ENCODE peak calls at places on chromosome 18, in five cellular contexts. One of them, this sample, is unnamed.

GRCh38 chr18:46174317-46175039 is 70.3 kb downstream of the HAUS1 start:
- DNase-seq in HCT116: no peak
- DNase-seq in OCI-LY7: peak; percentile 70
- DNase-seq in mesendoderm: peak; percentile 71
- DNase-seq in mammary epithelial cell: peak; percentile 44
- DNase-seq in this sample: no peak

GRCh38 chr18:49098386-49098785 is 147.6 kb upstream of the SMAD7 start:
- DNase-seq in mammary epithelial cell: no peak
- DNase-seq in OCI-LY7: no peak
- DNase-seq in HCT116: no peak
- DNase-seq in mesendoderm: peak; percentile 10
- DNase-seq in this sample: no peak

GRCh38 chr18:3367491-3368091 is 82.4 kb upstream of the TGIF1 start:
- DNase-seq in OCI-LY7: no peak
- DNase-seq in mammary epithelial cell: peak; percentile 77
- DNase-seq in mesendoderm: no peak
- DNase-seq in HCT116: no peak
- DNase-seq in this sample: peak; percentile 69

GRCh38 chr18:79845164-79845563 is 47.4 kb downstream of the KCNG2 start:
- DNase-seq in OCI-LY7: no peak
- DNase-seq in HCT116: no peak
- DNase-seq in mesendoderm: no peak
- DNase-seq in mammary epithelial cell: no peak
- DNase-seq in this sample: no peak

GRCh38 chr18:78087338-78087737 is 837.7 kb downstream of the GALR1 start:
- DNase-seq in mammary epithelial cell: no peak
- DNase-seq in OCI-LY7: no peak
- DNase-seq in mesendoderm: no peak
- DNase-seq in HCT116: no peak
- DNase-seq in this sample: no peak

GRCh38 chr18:13137041-13137938 is 81.3 kb upstream of the LDLRAD4 start:
- DNase-seq in mesendoderm: no peak
- DNase-seq in OCI-LY7: no peak
- DNase-seq in mammary epithelial cell: no peak
- DNase-seq in HCT116: no peak
- DNase-seq in this sample: no peak

GRCh38 chr18:25662247-25662646 is 310.3 kb upstream of the ZNF521 start:
- DNase-seq in mammary epithelial cell: no peak
- DNase-seq in OCI-LY7: no peak
- DNase-seq in HCT116: no peak
- DNase-seq in mesendoderm: no peak
- DNase-seq in this sample: no peak

GRCh38 chr18:6069539-6069938 is 174.2 kb upstream of the TMEM200C start:
- DNase-seq in HCT116: no peak
- DNase-seq in mammary epithelial cell: no peak
- DNase-seq in OCI-LY7: no peak
- DNase-seq in mesendoderm: no peak
- DNase-seq in this sample: no peak

GRCh38 chr18:58766164-58766563 is 94.9 kb downstream of the MALT1 start:
- DNase-seq in OCI-LY7: no peak
- DNase-seq in HCT116: no peak
- DNase-seq in mesendoderm: no peak
- DNase-seq in mammary epithelial cell: no peak
- DNase-seq in this sample: no peak

GRCh38 chr18:67417864-67418523 is 98.5 kb downstream of the DSEL start:
- DNase-seq in OCI-LY7: no peak
- DNase-seq in mammary epithelial cell: peak; percentile 14
- DNase-seq in HCT116: no peak
- DNase-seq in mesendoderm: no peak
- DNase-seq in this sample: no peak

GRCh38 chr18:70047931-70048603 is 100.4 kb upstream of the CD226 start:
- DNase-seq in mammary epithelial cell: peak; percentile 83
- DNase-seq in mesendoderm: no peak
- DNase-seq in HCT116: no peak
- DNase-seq in OCI-LY7: no peak
- DNase-seq in this sample: no peak

GRCh38 chr18:13562494-13563029 is 163.8 kb downstream of the FAM210A start:
- DNase-seq in HCT116: no peak
- DNase-seq in mesendoderm: no peak
- DNase-seq in mammary epithelial cell: no peak
- DNase-seq in OCI-LY7: peak; percentile 37
- DNase-seq in this sample: no peak

GRCh38 chr18:23479829-23480505 is 23.3 kb upstream of the RMC1 start:
- DNase-seq in OCI-LY7: peak; percentile 48
- DNase-seq in mammary epithelial cell: no peak
- DNase-seq in mesendoderm: no peak
- DNase-seq in HCT116: no peak
- DNase-seq in this sample: no peak
- H3K4me2 ChIP-seq in OCI-LY7: peak overlapping the region; percentile 35
- H3K4me2 ChIP-seq in mammary epithelial cell: no peak overlapping the region
- H3K4me2 ChIP-seq in mesendoderm: no peak overlapping the region
- H3K4me2 ChIP-seq in HCT116: no peak overlapping the region
- H3K4me2 ChIP-seq in this sample: no peak overlapping the region

DNA sequence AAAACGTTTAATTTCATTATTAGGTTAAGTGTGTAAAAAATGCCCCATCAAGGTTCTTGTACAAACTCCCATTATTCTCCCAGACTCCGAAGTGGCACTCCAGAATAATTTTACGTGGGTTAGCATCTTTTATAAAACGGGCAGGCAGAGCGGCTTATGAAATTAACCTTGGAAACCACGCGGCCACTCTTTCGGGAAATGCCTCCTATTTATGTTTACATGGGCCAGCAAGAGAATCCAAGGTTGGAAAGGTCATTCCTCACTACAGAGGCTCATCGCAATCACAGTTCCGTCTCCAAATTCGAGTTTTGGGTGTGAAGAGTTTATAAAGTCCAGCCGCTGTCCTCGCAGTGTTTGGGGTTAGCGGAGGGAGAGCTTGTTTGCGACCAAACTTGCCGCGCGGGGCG is 1.2 kb upstream of the IMPA2 start:
- DNase-seq in mammary epithelial cell: no peak
- DNase-seq in OCI-LY7: no peak
- DNase-seq in mesendoderm: no peak
- DNase-seq in HCT116: no peak
- DNase-seq in this sample: no peak
- H3K4me2 ChIP-seq in mammary epithelial cell: peak overlapping the region; percentile 97
- H3K4me2 ChIP-seq in OCI-LY7: peak overlapping the region; percentile 90
- H3K4me2 ChIP-seq in mesendoderm: peak overlapping the region; percentile 56
- H3K4me2 ChIP-seq in HCT116: peak overlapping the region; percentile 86
- H3K4me2 ChIP-seq in this sample: peak overlapping the region; percentile 88

DNA sequence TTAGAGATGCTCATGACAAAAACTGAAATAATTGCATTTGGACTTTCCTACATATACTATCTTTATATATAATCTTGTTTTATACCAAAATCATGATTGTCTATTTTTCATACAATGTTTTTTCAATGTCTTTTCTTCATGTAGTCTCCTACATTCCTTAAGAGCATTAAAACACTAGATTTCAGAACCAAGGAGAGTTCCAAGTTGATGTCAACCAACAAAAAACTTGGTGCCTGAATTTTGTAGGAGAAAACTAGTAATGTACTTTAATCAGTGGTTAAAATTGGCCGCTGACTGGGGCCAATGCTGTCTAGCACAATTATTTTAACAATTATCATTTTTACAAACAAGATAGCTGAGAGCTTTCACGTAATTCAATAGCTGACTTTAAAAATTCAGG is 678.8 kb downstream of the DCC start:
- DNase-seq in mesendoderm: peak; percentile 30
- DNase-seq in HCT116: no peak
- DNase-seq in OCI-LY7: no peak
- DNase-seq in mammary epithelial cell: no peak
- DNase-seq in this sample: no peak
- H3K4me2 ChIP-seq in mesendoderm: no peak overlapping the region
- H3K4me2 ChIP-seq in HCT116: no peak overlapping the region
- H3K4me2 ChIP-seq in OCI-LY7: no peak overlapping the region
- H3K4me2 ChIP-seq in mammary epithelial cell: no peak overlapping the region
- H3K4me2 ChIP-seq in this sample: no peak overlapping the region

GRCh38 chr18:9175115-9175514 is 38.5 kb downstream of the ANKRD12 start:
- DNase-seq in HCT116: no peak
- DNase-seq in mesendoderm: no peak
- DNase-seq in mammary epithelial cell: no peak
- DNase-seq in OCI-LY7: no peak
- DNase-seq in this sample: no peak
- H3K4me2 ChIP-seq in HCT116: no peak overlapping the region
- H3K4me2 ChIP-seq in mesendoderm: no peak overlapping the region
- H3K4me2 ChIP-seq in mammary epithelial cell: no peak overlapping the region
- H3K4me2 ChIP-seq in OCI-LY7: no peak overlapping the region
- H3K4me2 ChIP-seq in this sample: no peak overlapping the region

GRCh38 chr18:63071566-63072175 is 247.9 kb downstream of the BCL2 start:
- DNase-seq in HCT116: no peak
- DNase-seq in mammary epithelial cell: no peak
- DNase-seq in mesendoderm: no peak
- DNase-seq in OCI-LY7: no peak
- DNase-seq in this sample: peak; percentile 88

GRCh38 chr18:63073481-63073880 is 246.1 kb downstream of the BCL2 start:
- DNase-seq in HCT116: no peak
- DNase-seq in OCI-LY7: peak; percentile 1
- DNase-seq in mammary epithelial cell: no peak
- DNase-seq in mesendoderm: no peak
- DNase-seq in this sample: no peak

GRCh38 chr18:63078471-63078870 is 241.1 kb downstream of the BCL2 start:
- DNase-seq in mammary epithelial cell: no peak
- DNase-seq in mesendoderm: no peak
- DNase-seq in HCT116: no peak
- DNase-seq in OCI-LY7: no peak
- DNase-seq in this sample: no peak

GRCh38 chr18:63070750-63071502 is 248.6 kb downstream of the BCL2 start:
- DNase-seq in HCT116: no peak
- DNase-seq in OCI-LY7: no peak
- DNase-seq in mammary epithelial cell: no peak
- DNase-seq in mesendoderm: no peak
- DNase-seq in this sample: peak; percentile 66

GRCh38 chr18:63074987-63075404 is 244.6 kb downstream of the BCL2 start:
- DNase-seq in mesendoderm: peak; percentile 84
- DNase-seq in HCT116: peak; percentile 28
- DNase-seq in OCI-LY7: no peak
- DNase-seq in mammary epithelial cell: peak; percentile 46
- DNase-seq in this sample: peak; percentile 63
- H3K4me2 ChIP-seq in mesendoderm: peak overlapping the region; percentile 47
- H3K4me2 ChIP-seq in HCT116: peak overlapping the region; percentile 83
- H3K4me2 ChIP-seq in OCI-LY7: no peak overlapping the region
- H3K4me2 ChIP-seq in mammary epithelial cell: peak overlapping the region; percentile 88
- H3K4me2 ChIP-seq in this sample: peak overlapping the region; percentile 73

DNA sequence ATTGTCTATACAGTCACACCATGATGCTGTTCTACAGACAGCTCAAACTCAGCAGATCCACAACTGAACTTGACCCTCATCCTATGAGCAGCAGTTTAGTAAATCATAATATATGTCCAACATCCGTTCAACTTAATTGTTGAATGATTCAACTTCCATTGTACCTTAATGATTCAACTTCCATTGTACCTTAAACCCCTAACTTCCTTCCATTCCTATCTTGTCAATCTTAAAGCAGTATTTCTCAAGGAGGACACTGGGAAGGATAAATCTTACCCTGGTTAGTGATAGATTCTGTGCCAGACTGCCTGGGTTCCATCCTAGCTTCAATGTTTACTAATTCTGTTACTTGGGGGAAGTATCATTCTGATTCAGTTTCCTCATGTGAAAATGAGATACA is 60.1 kb downstream of the PIGN start:
- DNase-seq in mesendoderm: no peak
- DNase-seq in HCT116: no peak
- DNase-seq in mammary epithelial cell: no peak
- DNase-seq in OCI-LY7: no peak
- DNase-seq in this sample: no peak
- H3K4me2 ChIP-seq in mesendoderm: no peak overlapping the region
- H3K4me2 ChIP-seq in HCT116: no peak overlapping the region
- H3K4me2 ChIP-seq in mammary epithelial cell: no peak overlapping the region
- H3K4me2 ChIP-seq in OCI-LY7: no peak overlapping the region
- H3K4me2 ChIP-seq in this sample: no peak overlapping the region

GRCh38 chr18:55111271-55111670 is 152.0 kb upstream of the CCDC68 start:
- DNase-seq in mammary epithelial cell: no peak
- DNase-seq in OCI-LY7: no peak
- DNase-seq in mesendoderm: no peak
- DNase-seq in HCT116: no peak
- DNase-seq in this sample: no peak
- H3K4me2 ChIP-seq in mammary epithelial cell: no peak overlapping the region
- H3K4me2 ChIP-seq in OCI-LY7: no peak overlapping the region
- H3K4me2 ChIP-seq in mesendoderm: no peak overlapping the region
- H3K4me2 ChIP-seq in HCT116: no peak overlapping the region
- H3K4me2 ChIP-seq in this sample: no peak overlapping the region

DNA sequence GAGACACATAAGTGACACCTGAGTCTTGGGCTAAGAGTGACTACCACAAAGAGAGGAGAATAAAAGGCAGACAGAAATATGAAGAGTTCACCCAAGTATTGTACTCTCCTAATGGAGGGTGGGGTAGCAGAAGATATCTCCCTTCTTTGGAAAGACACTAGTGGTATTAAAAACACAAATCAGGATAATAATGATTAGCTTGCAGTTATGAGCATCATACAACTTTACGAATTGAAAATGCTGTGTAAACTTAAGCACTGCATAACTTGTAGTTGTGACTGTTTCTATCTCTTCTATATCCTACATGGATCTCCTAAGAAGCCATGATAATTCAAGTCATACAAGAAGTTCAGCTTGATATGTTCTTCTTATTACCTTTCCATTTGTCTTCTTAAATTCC is 38.1 kb upstream of the CDH20 start:
- DNase-seq in HCT116: no peak
- DNase-seq in OCI-LY7: no peak
- DNase-seq in mesendoderm: no peak
- DNase-seq in mammary epithelial cell: no peak
- DNase-seq in this sample: no peak
- H3K4me2 ChIP-seq in HCT116: no peak overlapping the region
- H3K4me2 ChIP-seq in OCI-LY7: no peak overlapping the region
- H3K4me2 ChIP-seq in mesendoderm: no peak overlapping the region
- H3K4me2 ChIP-seq in mammary epithelial cell: no peak overlapping the region
- H3K4me2 ChIP-seq in this sample: no peak overlapping the region

GRCh38 chr18:7809455-7809854 is 242.3 kb downstream of the PTPRM start:
- DNase-seq in mesendoderm: peak; percentile 87
- DNase-seq in mammary epithelial cell: no peak
- DNase-seq in OCI-LY7: no peak
- DNase-seq in HCT116: no peak
- DNase-seq in this sample: no peak
- H3K4me2 ChIP-seq in mesendoderm: no peak overlapping the region
- H3K4me2 ChIP-seq in mammary epithelial cell: no peak overlapping the region
- H3K4me2 ChIP-seq in OCI-LY7: no peak overlapping the region
- H3K4me2 ChIP-seq in HCT116: no peak overlapping the region
- H3K4me2 ChIP-seq in this sample: no peak overlapping the region

DNA sequence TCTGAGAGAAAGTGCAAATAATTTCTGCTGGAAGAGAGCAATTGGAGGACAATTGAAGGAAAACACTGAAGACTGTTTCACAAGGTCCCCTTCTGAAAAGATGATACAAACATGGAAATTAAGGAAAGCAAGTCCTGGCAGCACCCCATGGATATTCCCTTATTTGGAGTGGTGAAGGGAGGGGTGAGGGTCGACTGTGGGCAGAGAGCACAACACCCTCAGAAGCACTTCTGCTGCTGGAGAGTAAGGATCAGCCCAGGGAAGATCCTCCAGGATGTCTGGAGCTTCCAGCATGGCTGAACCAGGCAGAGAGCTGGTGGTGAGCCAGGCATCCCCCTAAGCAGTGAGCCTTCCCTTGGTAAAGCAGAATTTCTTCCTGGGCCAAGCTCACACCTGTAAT is 54.7 kb downstream of the LINC00305 start:
- DNase-seq in mammary epithelial cell: no peak
- DNase-seq in mesendoderm: no peak
- DNase-seq in OCI-LY7: no peak
- DNase-seq in HCT116: no peak
- DNase-seq in this sample: no peak
- H3K4me2 ChIP-seq in mammary epithelial cell: no peak overlapping the region
- H3K4me2 ChIP-seq in mesendoderm: no peak overlapping the region
- H3K4me2 ChIP-seq in OCI-LY7: no peak overlapping the region
- H3K4me2 ChIP-seq in HCT116: no peak overlapping the region
- H3K4me2 ChIP-seq in this sample: no peak overlapping the region